ENCODE peak calls at places on chromosomes 6 and 20, in four cellular contexts. One of them, this sample, is unnamed.

GRCh38 chr6:105793132-105793531 is 293.0 kb upstream of the PRDM1 start:
- DNase-seq in mucosa of gallbladder: peak
- DNase-seq in stimulated activated effector memory CD8-positive, alpha-beta T cell treated with anti-CD3 and anti-CD28 coated beads, Interleukin-12 subunit alpha, Interleukin-12 subunit beta, amount 100 ng/mL, for 72 hours: no peak
- DNase-seq in GM23248: no peak
- DNase-seq in this sample: no peak

GRCh38 chr20:9100721-9101120 is 31.8 kb downstream of the PLCB4 start:
- DNase-seq in GM23248: no peak
- DNase-seq in stimulated activated effector memory CD8-positive, alpha-beta T cell treated with anti-CD3 and anti-CD28 coated beads, Interleukin-12 subunit alpha, Interleukin-12 subunit beta, amount 100 ng/mL, for 72 hours: no peak
- DNase-seq in mucosa of gallbladder: no peak
- DNase-seq in this sample: no peak

GRCh38 chr6:132131777-132132176 is 180.6 kb upstream of the CCN2 start:
- DNase-seq in stimulated activated effector memory CD8-positive, alpha-beta T cell treated with anti-CD3 and anti-CD28 coated beads, Interleukin-12 subunit alpha, Interleukin-12 subunit beta, amount 100 ng/mL, for 72 hours: no peak
- DNase-seq in GM23248: peak
- DNase-seq in mucosa of gallbladder: no peak
- DNase-seq in this sample: no peak

GRCh38 chr6:157226026-157226639 is 97.2 kb downstream of the TMEM242 start:
- DNase-seq in GM23248: peak
- DNase-seq in stimulated activated effector memory CD8-positive, alpha-beta T cell treated with anti-CD3 and anti-CD28 coated beads, Interleukin-12 subunit alpha, Interleukin-12 subunit beta, amount 100 ng/mL, for 72 hours: no peak
- DNase-seq in mucosa of gallbladder: no peak
- DNase-seq in this sample: no peak

GRCh38 chr20:4959582-4959981 is 41.7 kb downstream of the SLC23A2 start:
- DNase-seq in stimulated activated effector memory CD8-positive, alpha-beta T cell treated with anti-CD3 and anti-CD28 coated beads, Interleukin-12 subunit alpha, Interleukin-12 subunit beta, amount 100 ng/mL, for 72 hours: no peak
- DNase-seq in mucosa of gallbladder: no peak
- DNase-seq in GM23248: no peak
- DNase-seq in this sample: no peak

GRCh38 chr6:43983632-43984031 is 143.6 kb downstream of the MRPL14 start:
- DNase-seq in GM23248: no peak
- DNase-seq in stimulated activated effector memory CD8-positive, alpha-beta T cell treated with anti-CD3 and anti-CD28 coated beads, Interleukin-12 subunit alpha, Interleukin-12 subunit beta, amount 100 ng/mL, for 72 hours: no peak
- DNase-seq in mucosa of gallbladder: no peak
- DNase-seq in this sample: no peak

GRCh38 chr6:17710331-17710730 is 3.6 kb upstream of the NUP153 start:
- DNase-seq in stimulated activated effector memory CD8-positive, alpha-beta T cell treated with anti-CD3 and anti-CD28 coated beads, Interleukin-12 subunit alpha, Interleukin-12 subunit beta, amount 100 ng/mL, for 72 hours: no peak
- DNase-seq in GM23248: peak
- DNase-seq in mucosa of gallbladder: no peak
- DNase-seq in this sample: no peak

GRCh38 chr6:149723771-149724417 is 6.0 kb upstream of the LATS1 start:
- DNase-seq in stimulated activated effector memory CD8-positive, alpha-beta T cell treated with anti-CD3 and anti-CD28 coated beads, Interleukin-12 subunit alpha, Interleukin-12 subunit beta, amount 100 ng/mL, for 72 hours: no peak
- DNase-seq in GM23248: peak
- DNase-seq in mucosa of gallbladder: peak
- DNase-seq in this sample: no peak

GRCh38 chr6:101931766-101932165 is 538.3 kb downstream of the GRIK2 start:
- DNase-seq in stimulated activated effector memory CD8-positive, alpha-beta T cell treated with anti-CD3 and anti-CD28 coated beads, Interleukin-12 subunit alpha, Interleukin-12 subunit beta, amount 100 ng/mL, for 72 hours: no peak
- DNase-seq in GM23248: peak
- DNase-seq in mucosa of gallbladder: no peak
- DNase-seq in this sample: no peak

GRCh38 chr6:112235956-112236355 is 18.4 kb downstream of the LAMA4 start:
- DNase-seq in GM23248: peak
- DNase-seq in mucosa of gallbladder: no peak
- DNase-seq in stimulated activated effector memory CD8-positive, alpha-beta T cell treated with anti-CD3 and anti-CD28 coated beads, Interleukin-12 subunit alpha, Interleukin-12 subunit beta, amount 100 ng/mL, for 72 hours: peak
- DNase-seq in this sample: peak

GRCh38 chr6:108157234-108157971 is 8.4 kb upstream of the NR2E1 start:
- DNase-seq in stimulated activated effector memory CD8-positive, alpha-beta T cell treated with anti-CD3 and anti-CD28 coated beads, Interleukin-12 subunit alpha, Interleukin-12 subunit beta, amount 100 ng/mL, for 72 hours: no peak
- DNase-seq in GM23248: no peak
- DNase-seq in mucosa of gallbladder: no peak
- DNase-seq in this sample: no peak

GRCh38 chr20:56949318-56949717 is 317.1 kb downstream of the BMP7 start:
- DNase-seq in GM23248: no peak
- DNase-seq in mucosa of gallbladder: no peak
- DNase-seq in stimulated activated effector memory CD8-positive, alpha-beta T cell treated with anti-CD3 and anti-CD28 coated beads, Interleukin-12 subunit alpha, Interleukin-12 subunit beta, amount 100 ng/mL, for 72 hours: no peak
- DNase-seq in this sample: no peak

GRCh38 chr20:57412347-57413029 is 21.3 kb downstream of the RBM38 start:
- DNase-seq in GM23248: no peak
- DNase-seq in mucosa of gallbladder: no peak
- DNase-seq in stimulated activated effector memory CD8-positive, alpha-beta T cell treated with anti-CD3 and anti-CD28 coated beads, Interleukin-12 subunit alpha, Interleukin-12 subunit beta, amount 100 ng/mL, for 72 hours: peak
- DNase-seq in this sample: peak

GRCh38 chr6:143575440-143575839 is 63.9 kb upstream of the FUCA2 start:
- DNase-seq in stimulated activated effector memory CD8-positive, alpha-beta T cell treated with anti-CD3 and anti-CD28 coated beads, Interleukin-12 subunit alpha, Interleukin-12 subunit beta, amount 100 ng/mL, for 72 hours: peak
- DNase-seq in GM23248: peak
- DNase-seq in mucosa of gallbladder: peak
- DNase-seq in this sample: peak

GRCh38 chr6:146598785-146599405 is at the start of gene ADGB:
- DNase-seq in stimulated activated effector memory CD8-positive, alpha-beta T cell treated with anti-CD3 and anti-CD28 coated beads, Interleukin-12 subunit alpha, Interleukin-12 subunit beta, amount 100 ng/mL, for 72 hours: no peak
- DNase-seq in GM23248: peak
- DNase-seq in mucosa of gallbladder: peak
- DNase-seq in this sample: no peak

GRCh38 chr20:60055740-60056139 is 97.5 kb downstream of the CDH26 start:
- DNase-seq in GM23248: peak
- DNase-seq in mucosa of gallbladder: peak
- DNase-seq in stimulated activated effector memory CD8-positive, alpha-beta T cell treated with anti-CD3 and anti-CD28 coated beads, Interleukin-12 subunit alpha, Interleukin-12 subunit beta, amount 100 ng/mL, for 72 hours: peak
- DNase-seq in this sample: peak

GRCh38 chr6:100035873-100036653 is 42.0 kb upstream of the MCHR2 start:
- DNase-seq in GM23248: peak
- DNase-seq in mucosa of gallbladder: no peak
- DNase-seq in stimulated activated effector memory CD8-positive, alpha-beta T cell treated with anti-CD3 and anti-CD28 coated beads, Interleukin-12 subunit alpha, Interleukin-12 subunit beta, amount 100 ng/mL, for 72 hours: no peak
- DNase-seq in this sample: no peak

GRCh38 chr6:45880139-45880538 is 135.5 kb downstream of the CLIC5 start:
- DNase-seq in GM23248: peak
- DNase-seq in stimulated activated effector memory CD8-positive, alpha-beta T cell treated with anti-CD3 and anti-CD28 coated beads, Interleukin-12 subunit alpha, Interleukin-12 subunit beta, amount 100 ng/mL, for 72 hours: no peak
- DNase-seq in mucosa of gallbladder: no peak
- DNase-seq in this sample: no peak

GRCh38 chr6:22149081-22149480 is 147.8 kb downstream of the PRL start:
- DNase-seq in stimulated activated effector memory CD8-positive, alpha-beta T cell treated with anti-CD3 and anti-CD28 coated beads, Interleukin-12 subunit alpha, Interleukin-12 subunit beta, amount 100 ng/mL, for 72 hours: no peak
- DNase-seq in mucosa of gallbladder: no peak
- DNase-seq in GM23248: no peak
- DNase-seq in this sample: no peak

GRCh38 chr6:10315034-10315433 is 99.8 kb downstream of the TFAP2A start:
- DNase-seq in stimulated activated effector memory CD8-positive, alpha-beta T cell treated with anti-CD3 and anti-CD28 coated beads, Interleukin-12 subunit alpha, Interleukin-12 subunit beta, amount 100 ng/mL, for 72 hours: no peak
- DNase-seq in mucosa of gallbladder: no peak
- DNase-seq in GM23248: no peak
- DNase-seq in this sample: no peak

GRCh38 chr6:148700713-148701392 is 46.0 kb upstream of the UST start:
- DNase-seq in mucosa of gallbladder: no peak
- DNase-seq in stimulated activated effector memory CD8-positive, alpha-beta T cell treated with anti-CD3 and anti-CD28 coated beads, Interleukin-12 subunit alpha, Interleukin-12 subunit beta, amount 100 ng/mL, for 72 hours: peak
- DNase-seq in GM23248: peak
- DNase-seq in this sample: no peak

GRCh38 chr20:60465993-60466682 is 507.9 kb downstream of the CDH26 start:
- DNase-seq in stimulated activated effector memory CD8-positive, alpha-beta T cell treated with anti-CD3 and anti-CD28 coated beads, Interleukin-12 subunit alpha, Interleukin-12 subunit beta, amount 100 ng/mL, for 72 hours: no peak
- DNase-seq in mucosa of gallbladder: no peak
- DNase-seq in GM23248: peak
- DNase-seq in this sample: no peak

GRCh38 chr6:50187212-50188055 is 137.7 kb upstream of the DEFB112 start:
- DNase-seq in stimulated activated effector memory CD8-positive, alpha-beta T cell treated with anti-CD3 and anti-CD28 coated beads, Interleukin-12 subunit alpha, Interleukin-12 subunit beta, amount 100 ng/mL, for 72 hours: no peak
- DNase-seq in mucosa of gallbladder: no peak
- DNase-seq in GM23248: no peak
- DNase-seq in this sample: no peak

GRCh38 chr20:57440678-57441509 is 49.7 kb downstream of the RBM38 start:
- DNase-seq in stimulated activated effector memory CD8-positive, alpha-beta T cell treated with anti-CD3 and anti-CD28 coated beads, Interleukin-12 subunit alpha, Interleukin-12 subunit beta, amount 100 ng/mL, for 72 hours: no peak
- DNase-seq in mucosa of gallbladder: peak
- DNase-seq in GM23248: peak
- DNase-seq in this sample: no peak

GRCh38 chr6:38393986-38394385 is 245.7 kb downstream of the BTBD9 start:
- DNase-seq in stimulated activated effector memory CD8-positive, alpha-beta T cell treated with anti-CD3 and anti-CD28 coated beads, Interleukin-12 subunit alpha, Interleukin-12 subunit beta, amount 100 ng/mL, for 72 hours: no peak
- DNase-seq in mucosa of gallbladder: no peak
- DNase-seq in GM23248: no peak
- DNase-seq in this sample: no peak

GRCh38 chr6:110358536-110359148 is 493 bp upstream of the METTL24 start:
- DNase-seq in mucosa of gallbladder: no peak
- DNase-seq in stimulated activated effector memory CD8-positive, alpha-beta T cell treated with anti-CD3 and anti-CD28 coated beads, Interleukin-12 subunit alpha, Interleukin-12 subunit beta, amount 100 ng/mL, for 72 hours: no peak
- DNase-seq in GM23248: peak
- DNase-seq in this sample: no peak

GRCh38 chr6:157227202-157228166 is 95.8 kb downstream of the TMEM242 start:
- DNase-seq in GM23248: peak
- DNase-seq in mucosa of gallbladder: no peak
- DNase-seq in stimulated activated effector memory CD8-positive, alpha-beta T cell treated with anti-CD3 and anti-CD28 coated beads, Interleukin-12 subunit alpha, Interleukin-12 subunit beta, amount 100 ng/mL, for 72 hours: no peak
- DNase-seq in this sample: no peak